ENCODE peak calls at places on chromosome 13, in six cellular contexts. V, A, O, S, Q and W are unnamed samples.

GRCh38 chr13:75319244-75319643 is 162.7 kb downstream of the TBC1D4 start:
- DNase-seq in Q (no peak), O (no peak), S (no peak), V (no peak), A (no peak), W (no peak)

GRCh38 chr13:44048326-44048725 is 168.6 kb downstream of the LACC1 start:
- DNase-seq in O (no peak), Q (no peak), S (no peak), A (no peak), V (no peak), W (no peak)

GRCh38 chr13:77409412-77409811 is 82.5 kb upstream of the MYCBP2 start:
- DNase-seq in Q (no peak), A (no peak), S (no peak), O (no peak), V (no peak), W (no peak)

GRCh38 chr13:81487151-81487550 is 1146.2 kb upstream of the SPRY2 start:
- DNase-seq in S (peak), A (no peak), O (peak), Q (no peak), V (no peak), W (no peak)

GRCh38 chr13:67023088-67023893 is 206.8 kb downstream of the PCDH9 start:
- DNase-seq in A (no peak), V (no peak), O (no peak), Q (no peak), S (peak), W (peak)

GRCh38 chr13:51542358-51542972 is 41.8 kb upstream of the WDFY2 start:
- DNase-seq in S (no peak), A (no peak), V (no peak), Q (no peak), O (no peak), W (no peak)

GRCh38 chr13:81326913-81327312 is 986.0 kb upstream of the SPRY2 start:
- DNase-seq in Q (no peak), V (no peak), S (peak), O (peak), A (no peak), W (no peak)

GRCh38 chr13:40503966-40504591 is 162.4 kb downstream of the FOXO1 start:
- DNase-seq in A (no peak), S (no peak), V (no peak), Q (no peak), O (no peak), W (no peak)

GRCh38 chr13:50230365-50230978 is 215.2 kb downstream of the KCNRG start:
- DNase-seq in A (no peak), Q (no peak), S (no peak), V (no peak), O (no peak), W (peak)

GRCh38 chr13:75635101-75635620 is 969 bp upstream of the LMO7 start:
- DNase-seq in A (no peak), Q (no peak), S (no peak), O (no peak), V (no peak), W (no peak)

GRCh38 chr13:59444210-59444857 is 719.4 kb downstream of the DIAPH3 start:
- DNase-seq in V (no peak), O (peak), S (peak), A (no peak), Q (no peak), W (no peak)

GRCh38 chr13:54742984-54743383 is 1714.4 kb downstream of the OLFM4 start:
- DNase-seq in S (no peak), V (no peak), Q (no peak), O (peak), A (no peak), W (no peak)

GRCh38 chr13:40235160-40235796 is 431.2 kb downstream of the FOXO1 start:
- DNase-seq in A (no peak), S (no peak), V (no peak), Q (no peak), O (no peak), W (no peak)

GRCh38 chr13:48586591-48587103 is 53.8 kb upstream of the RCBTB2 start:
- DNase-seq in V (peak), Q (peak), O (no peak), S (no peak), A (no peak), W (no peak)

GRCh38 chr13:85013006-85013405 is 786.2 kb downstream of the SLITRK6 start:
- DNase-seq in S (no peak), Q (no peak), V (no peak), A (no peak), O (no peak), W (no peak)

GRCh38 chr13:39037880-39038568 is at the start of the genes NHLRC3 and PROSER1:
- DNase-seq in Q (peak), O (peak), S (peak), V (peak), A (peak), W (peak)

GRCh38 chr13:109786457-109787134 is at the start of gene IRS2:
- DNase-seq in V (peak), Q (peak), A (peak), S (peak), O (peak), W (peak)

GRCh38 chr13:47298506-47298905 is 401.7 kb upstream of the HTR2A start:
- DNase-seq in Q (no peak), V (no peak), A (no peak), S (no peak), O (no peak), W (no peak)

GRCh38 chr13:110448230-110448629 is 113.3 kb downstream of the RAB20 start:
- DNase-seq in A (no peak), O (no peak), Q (no peak), S (no peak), V (no peak), W (no peak)

GRCh38 chr13:33799950-33800592 is 17.9 kb upstream of the RFC3 start:
- DNase-seq in A (no peak), O (no peak), S (peak), Q (no peak), V (no peak), W (no peak)

GRCh38 chr13:51347099-51347498 is 7.6 kb downstream of the SERPINE3 start:
- DNase-seq in A (no peak), O (no peak), S (no peak), V (no peak), Q (no peak), W (no peak)

GRCh38 chr13:81916471-81916870 is 1575.5 kb upstream of the SPRY2 start:
- DNase-seq in A (no peak), Q (no peak), V (no peak), O (no peak), S (no peak), W (no peak)

GRCh38 chr13:90320663-90321062 is 1026.8 kb upstream of the MIR17HG start:
- DNase-seq in A (no peak), V (no peak), S (no peak), O (no peak), Q (no peak), W (no peak)

GRCh38 chr13:67136157-67136556 is 94.0 kb downstream of the PCDH9 start:
- DNase-seq in Q (no peak), V (no peak), S (no peak), O (no peak), A (no peak), W (no peak)

GRCh38 chr13:20411638-20412342 is 113.9 kb downstream of the CRYL1 start:
- DNase-seq in A (no peak), Q (no peak), V (no peak), O (no peak), S (no peak), W (no peak)

GRCh38 chr13:110329258-110329657 is 22.2 kb downstream of the COL4A2 start:
- DNase-seq in Q (no peak), V (no peak), A (no peak), O (no peak), S (no peak), W (no peak)

GRCh38 chr13:111584101-111584500 is 263.7 kb downstream of the TEX29 start:
- DNase-seq in Q (no peak), S (peak), V (no peak), A (no peak), O (no peak), W (no peak)

GRCh38 chr13:71968025-71968424 is 101.0 kb upstream of the DACH1 start:
- DNase-seq in Q (no peak), S (no peak), V (no peak), A (no peak), O (no peak), W (no peak)

GRCh38 chr13:101301053-101301452 is 115.3 kb downstream of the NALCN start:
- DNase-seq in Q (no peak), A (no peak), S (no peak), V (no peak), O (no peak), W (no peak)

GRCh38 chr13:108996430-108996829 is 367.0 kb downstream of the MYO16 start:
- DNase-seq in V (no peak), Q (no peak), O (no peak), A (no peak), S (no peak), W (no peak)

GRCh38 chr13:84431646-84432045 is 549.4 kb upstream of the SLITRK1 start:
- DNase-seq in A (no peak), O (no peak), Q (no peak), S (no peak), V (no peak), W (no peak)

GRCh38 chr13:30334663-30335386 is 27.5 kb upstream of the KATNAL1 start:
- DNase-seq in O (no peak), Q (no peak), S (peak), V (no peak), A (no peak), W (no peak)

GRCh38 chr13:67137044-67137735 is 92.9 kb downstream of the PCDH9 start:
- DNase-seq in S (no peak), O (no peak), Q (no peak), V (no peak), A (no peak), W (no peak)

GRCh38 chr13:74047925-74048324 is 86.3 kb downstream of the KLF12 start:
- DNase-seq in O (no peak), S (no peak), Q (no peak), V (no peak), A (no peak), W (no peak)

GRCh38 chr13:40187836-40188591 is 478.4 kb downstream of the FOXO1 start:
- DNase-seq in A (peak), Q (no peak), S (no peak), O (no peak), V (no peak), W (no peak)

GRCh38 chr13:109256866-109257760 is 529.3 kb downstream of the IRS2 start:
- DNase-seq in S (no peak), V (no peak), Q (no peak), O (no peak), A (no peak), W (peak)